ENCODE peak calls at places on chromosome 15, in eight cellular contexts. One of them, this sample, is unnamed.

GRCh38 chr15:99086327-99086667 is 18.6 kb upstream of the SYNM start:
- DNase-seq in left lung: no peak
- DNase-seq in HFFc6: no peak
- DNase-seq in nephron progenitor cell: no peak
- DNase-seq in endothelial cell of umbilical vein: no peak
- DNase-seq in transverse colon: no peak
- DNase-seq in fibroblast of lung: no peak
- DNase-seq in endothelial cell: no peak
- DNase-seq in this sample: no peak

GRCh38 chr15:48630245-48630644 is 15.3 kb downstream of the FBN1 start:
- DNase-seq in nephron progenitor cell: no peak
- DNase-seq in transverse colon: no peak
- DNase-seq in left lung: no peak
- DNase-seq in endothelial cell of umbilical vein: no peak
- DNase-seq in endothelial cell: no peak
- DNase-seq in HFFc6: no peak
- DNase-seq in fibroblast of lung: no peak
- DNase-seq in this sample: no peak

GRCh38 chr15:61687651-61688050 is 372.6 kb downstream of the VPS13C start:
- DNase-seq in fibroblast of lung: no peak
- DNase-seq in endothelial cell: no peak
- DNase-seq in transverse colon: no peak
- DNase-seq in nephron progenitor cell: no peak
- DNase-seq in endothelial cell of umbilical vein: no peak
- DNase-seq in HFFc6: no peak
- DNase-seq in left lung: no peak
- DNase-seq in this sample: no peak

GRCh38 chr15:85021409-85021808 is 39.8 kb downstream of the PDE8A start:
- DNase-seq in left lung: no peak
- DNase-seq in endothelial cell: no peak
- DNase-seq in endothelial cell of umbilical vein: no peak
- DNase-seq in nephron progenitor cell: no peak
- DNase-seq in transverse colon: no peak
- DNase-seq in HFFc6: no peak
- DNase-seq in fibroblast of lung: no peak
- DNase-seq in this sample: no peak

GRCh38 chr15:65050270-65050669 is 5.1 kb downstream of the SLC51B start:
- DNase-seq in endothelial cell: no peak
- DNase-seq in transverse colon: no peak
- DNase-seq in nephron progenitor cell: no peak
- DNase-seq in left lung: no peak
- DNase-seq in endothelial cell of umbilical vein: no peak
- DNase-seq in fibroblast of lung: peak; percentile 41
- DNase-seq in HFFc6: peak; percentile 25
- DNase-seq in this sample: no peak

GRCh38 chr15:96362001-96362758 is 31.7 kb downstream of the NR2F2 start:
- DNase-seq in endothelial cell of umbilical vein: no peak
- DNase-seq in nephron progenitor cell: no peak
- DNase-seq in fibroblast of lung: no peak
- DNase-seq in left lung: no peak
- DNase-seq in transverse colon: no peak
- DNase-seq in HFFc6: no peak
- DNase-seq in endothelial cell: no peak
- DNase-seq in this sample: no peak

GRCh38 chr15:23415321-23415865 is 31.6 kb downstream of the GOLGA6L2 start:
- DNase-seq in HFFc6: no peak
- DNase-seq in endothelial cell of umbilical vein: no peak
- DNase-seq in endothelial cell: no peak
- DNase-seq in transverse colon: no peak
- DNase-seq in fibroblast of lung: no peak
- DNase-seq in left lung: no peak
- DNase-seq in nephron progenitor cell: no peak
- DNase-seq in this sample: no peak

GRCh38 chr15:87817553-87817952 is 439.0 kb downstream of the NTRK3 start:
- DNase-seq in HFFc6: peak; percentile 21
- DNase-seq in nephron progenitor cell: no peak
- DNase-seq in endothelial cell of umbilical vein: no peak
- DNase-seq in transverse colon: no peak
- DNase-seq in endothelial cell: no peak
- DNase-seq in left lung: no peak
- DNase-seq in fibroblast of lung: no peak
- DNase-seq in this sample: no peak

GRCh38 chr15:96345560-96346389 is 15.3 kb downstream of the NR2F2 start:
- DNase-seq in fibroblast of lung: peak; percentile 94
- DNase-seq in transverse colon: no peak
- DNase-seq in endothelial cell of umbilical vein: peak; percentile 86
- DNase-seq in nephron progenitor cell: peak; percentile 74
- DNase-seq in HFFc6: no peak
- DNase-seq in left lung: no peak
- DNase-seq in endothelial cell: peak; percentile 68
- DNase-seq in this sample: no peak

GRCh38 chr15:34725565-34725964 is 29.2 kb downstream of the GJD2 start:
- DNase-seq in endothelial cell of umbilical vein: no peak
- DNase-seq in nephron progenitor cell: no peak
- DNase-seq in endothelial cell: no peak
- DNase-seq in fibroblast of lung: no peak
- DNase-seq in HFFc6: peak; percentile 62
- DNase-seq in transverse colon: no peak
- DNase-seq in left lung: no peak
- DNase-seq in this sample: no peak

GRCh38 chr15:53346583-53346982 is 412.9 kb downstream of the WDR72 start:
- DNase-seq in fibroblast of lung: no peak
- DNase-seq in nephron progenitor cell: no peak
- DNase-seq in left lung: no peak
- DNase-seq in endothelial cell: no peak
- DNase-seq in transverse colon: no peak
- DNase-seq in HFFc6: no peak
- DNase-seq in endothelial cell of umbilical vein: no peak
- DNase-seq in this sample: no peak

GRCh38 chr15:88878720-88879184 is 16.6 kb downstream of the HAPLN3 start:
- DNase-seq in nephron progenitor cell: peak; percentile 72
- DNase-seq in HFFc6: peak; percentile 23
- DNase-seq in left lung: no peak
- DNase-seq in transverse colon: peak; percentile 36
- DNase-seq in fibroblast of lung: peak; percentile 43
- DNase-seq in endothelial cell of umbilical vein: peak; percentile 39
- DNase-seq in endothelial cell: peak; percentile 73
- DNase-seq in this sample: no peak

GRCh38 chr15:33735637-33736247 is 232.6 kb upstream of the CHRM5 start:
- DNase-seq in fibroblast of lung: peak; percentile 58
- DNase-seq in HFFc6: no peak
- DNase-seq in nephron progenitor cell: peak; percentile 31
- DNase-seq in endothelial cell: peak; percentile 36
- DNase-seq in transverse colon: peak; percentile 14
- DNase-seq in left lung: no peak
- DNase-seq in endothelial cell of umbilical vein: peak; percentile 32
- DNase-seq in this sample: no peak

GRCh38 chr15:75732809-75733451 is 20.3 kb upstream of the CSPG4 start:
- DNase-seq in fibroblast of lung: peak; percentile 73
- DNase-seq in nephron progenitor cell: peak; percentile 89
- DNase-seq in endothelial cell of umbilical vein: peak; percentile 62
- DNase-seq in HFFc6: peak; percentile 65
- DNase-seq in endothelial cell: peak; percentile 86
- DNase-seq in transverse colon: peak; percentile 78
- DNase-seq in left lung: peak; percentile 74
- DNase-seq in this sample: peak; percentile 48

DNA sequence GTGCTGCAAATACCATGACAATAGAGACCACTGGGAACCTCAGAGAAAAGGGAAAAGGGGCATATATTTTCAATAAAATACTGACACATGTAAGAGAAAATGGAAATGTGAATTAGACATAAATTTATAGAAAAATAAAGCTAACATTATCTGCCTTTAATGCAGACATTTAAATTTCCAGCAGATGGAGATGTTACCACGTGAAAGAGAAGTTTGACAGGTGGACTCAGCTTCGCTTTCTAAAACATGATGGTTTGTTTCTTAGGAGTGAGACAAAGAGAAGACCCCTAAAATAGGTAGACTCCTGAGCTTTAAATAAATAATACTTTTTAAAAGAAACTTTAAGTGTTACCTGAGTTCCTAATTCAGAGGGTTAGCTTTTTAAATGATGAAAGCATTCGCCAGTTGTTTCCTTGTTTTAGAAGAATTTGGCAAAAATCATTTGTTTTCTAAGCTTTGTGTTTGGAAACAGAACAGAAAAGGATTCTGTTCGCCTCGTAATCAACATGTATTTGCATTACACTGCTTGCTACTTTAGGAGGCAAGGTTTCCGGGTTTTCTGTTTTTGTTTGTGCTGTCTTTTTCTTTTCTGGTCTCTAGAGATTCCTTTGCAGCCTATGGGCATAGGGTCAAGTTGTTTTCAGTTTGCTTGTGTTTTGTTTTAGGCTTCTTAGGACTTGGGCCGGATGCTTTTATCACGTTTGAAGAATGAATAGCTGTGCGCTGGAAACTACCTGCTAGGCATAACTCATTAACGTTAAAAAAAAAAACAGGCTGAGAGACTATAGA is 271.4 kb downstream of the THSD4 start:
- DNase-seq in endothelial cell: peak; percentile 16
- DNase-seq in HFFc6: no peak
- DNase-seq in left lung: no peak
- DNase-seq in nephron progenitor cell: no peak
- DNase-seq in fibroblast of lung: peak; percentile 68
- DNase-seq in endothelial cell of umbilical vein: peak; percentile 44
- DNase-seq in transverse colon: no peak
- DNase-seq in this sample: no peak
- TF ChIP-seq CTCF in endothelial cell: peak; percentile 58
- TF ChIP-seq CTCF in HFFc6: peak; percentile 65
- TF ChIP-seq CTCF in left lung: peak; percentile 38
- TF ChIP-seq CTCF in nephron progenitor cell: peak; percentile 50
- TF ChIP-seq CTCF in fibroblast of lung: peak; percentile 49
- TF ChIP-seq CTCF in endothelial cell of umbilical vein: peak; percentile 11
- TF ChIP-seq CTCF in transverse colon: peak; percentile 55
- TF ChIP-seq CTCF in this sample: no peak

GRCh38 chr15:51971353-51972133 is at the start of gene LEO1:
- DNase-seq in endothelial cell: peak; percentile 84
- DNase-seq in fibroblast of lung: peak; percentile 99
- DNase-seq in endothelial cell of umbilical vein: peak; percentile 97
- DNase-seq in nephron progenitor cell: peak; percentile 83
- DNase-seq in left lung: peak; percentile 93
- DNase-seq in transverse colon: peak; percentile 92
- DNase-seq in HFFc6: peak; percentile 98
- DNase-seq in this sample: peak; percentile 69
- TF ChIP-seq CTCF in endothelial cell: no peak
- TF ChIP-seq CTCF in fibroblast of lung: peak; percentile 50
- TF ChIP-seq CTCF in endothelial cell of umbilical vein: no peak
- TF ChIP-seq CTCF in nephron progenitor cell: no peak
- TF ChIP-seq CTCF in left lung: no peak
- TF ChIP-seq CTCF in transverse colon: peak; percentile 20
- TF ChIP-seq CTCF in HFFc6: peak; percentile 67
- TF ChIP-seq CTCF in this sample: no peak

DNA sequence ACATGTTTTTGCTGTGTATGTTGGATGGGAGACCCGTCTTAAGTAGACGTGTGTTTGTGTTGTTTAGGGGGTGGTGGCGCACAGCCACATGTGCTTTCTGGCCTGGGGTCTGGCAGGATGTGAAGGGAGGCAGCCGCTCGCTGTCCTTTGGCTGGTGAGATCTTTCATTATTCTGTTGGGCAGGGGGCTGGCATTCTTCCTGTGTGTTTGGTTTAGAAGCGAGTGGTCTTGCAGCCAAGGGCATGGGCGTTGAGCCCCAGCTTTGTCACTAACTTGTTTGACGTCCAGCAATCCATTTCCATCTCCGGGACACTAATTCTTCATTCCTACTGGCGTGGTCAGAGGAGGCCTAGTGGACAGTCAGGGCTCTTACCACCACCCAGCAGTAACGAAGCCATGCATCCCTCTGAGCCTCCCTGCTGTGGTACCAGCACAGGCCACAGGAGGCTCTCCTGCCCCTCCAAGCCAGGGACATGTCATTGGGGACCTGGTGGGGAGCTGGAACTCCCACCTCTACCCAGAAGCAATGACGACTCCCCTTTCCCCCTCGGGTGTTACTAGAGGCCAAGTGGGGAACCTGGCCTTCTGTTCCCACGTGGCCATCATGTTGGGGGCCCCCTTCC is 10.7 kb downstream of the THSD4 start:
- DNase-seq in endothelial cell: peak; percentile 46
- DNase-seq in nephron progenitor cell: no peak
- DNase-seq in left lung: no peak
- DNase-seq in transverse colon: no peak
- DNase-seq in HFFc6: no peak
- DNase-seq in fibroblast of lung: peak; percentile 46
- DNase-seq in endothelial cell of umbilical vein: no peak
- DNase-seq in this sample: no peak
- TF ChIP-seq CTCF in endothelial cell: peak; percentile 29
- TF ChIP-seq CTCF in nephron progenitor cell: peak; percentile 24
- TF ChIP-seq CTCF in left lung: no peak
- TF ChIP-seq CTCF in transverse colon: no peak
- TF ChIP-seq CTCF in HFFc6: peak; percentile 46
- TF ChIP-seq CTCF in fibroblast of lung: peak; percentile 52
- TF ChIP-seq CTCF in endothelial cell of umbilical vein: peak; percentile 20
- TF ChIP-seq CTCF in this sample: no peak

DNA sequence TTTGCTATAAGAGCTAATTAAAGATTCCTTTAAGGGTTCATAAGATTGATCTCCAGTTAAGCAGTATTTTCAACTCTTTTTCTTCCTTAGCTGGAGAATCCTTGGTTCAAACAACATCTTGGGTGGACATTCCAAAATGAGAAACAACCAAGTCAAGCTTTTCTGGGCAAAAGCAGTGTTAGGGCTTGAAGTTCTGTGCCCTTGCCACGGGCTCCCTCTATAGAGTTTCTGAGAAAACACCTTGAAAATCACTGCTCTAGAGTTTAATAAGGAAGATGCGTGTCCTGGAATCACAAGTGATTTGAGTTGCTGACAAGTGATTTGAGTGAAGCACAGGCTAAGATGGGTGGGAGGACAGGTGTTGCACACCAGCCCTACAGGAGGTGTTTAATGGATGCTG is 128.9 kb downstream of the SLCO3A1 start:
- DNase-seq in HFFc6: peak; percentile 33
- DNase-seq in endothelial cell: no peak
- DNase-seq in left lung: no peak
- DNase-seq in transverse colon: no peak
- DNase-seq in nephron progenitor cell: no peak
- DNase-seq in endothelial cell of umbilical vein: no peak
- DNase-seq in fibroblast of lung: peak; percentile 4
- DNase-seq in this sample: no peak
- TF ChIP-seq CTCF in HFFc6: peak; percentile 44
- TF ChIP-seq CTCF in endothelial cell: no peak
- TF ChIP-seq CTCF in left lung: no peak
- TF ChIP-seq CTCF in transverse colon: no peak
- TF ChIP-seq CTCF in nephron progenitor cell: no peak
- TF ChIP-seq CTCF in endothelial cell of umbilical vein: no peak
- TF ChIP-seq CTCF in fibroblast of lung: peak; percentile 7
- TF ChIP-seq CTCF in this sample: no peak

This sample was measured in activated B cell treated with CpG ODN at 0.5 μM for 24 hours.